ENCODE peak calls at places on chromosome 22, in five cellular contexts. V is spleen, I is GM12891, J is transverse colon, Y is stomach. D is an unnamed sample.

GRCh38 chr22:23182289-23183106 is 2.2 kb downstream of the BCR start:
- DNase-seq in V (no peak), I (no peak), J (no peak), Y (no peak), D (peak)

GRCh38 chr22:47797546-47797945 is 1035.1 kb downstream of the TBC1D22A start:
- DNase-seq in V (peak), I (no peak), J (no peak), Y (no peak), D (no peak)

GRCh38 chr22:17944205-17944725 is 80.1 kb downstream of the MICAL3 start:
- DNase-seq in V (no peak), I (no peak), J (no peak), Y (no peak), D (no peak)

GRCh38 chr22:43455861-43456260 is 44.0 kb downstream of the MPPED1 start:
- DNase-seq in V (no peak), I (no peak), J (no peak), Y (no peak), D (no peak)

GRCh38 chr22:49962751-49963646 is 2.4 kb downstream of the PIM3 start:
- DNase-seq in V (peak), I (no peak), J (peak), Y (peak), D (peak)

GRCh38 chr22:39534591-39535301 is 2.2 kb upstream of the RPS19BP1 start:
- DNase-seq in V (peak), I (peak), J (peak), Y (peak), D (peak)

GRCh38 chr22:39528080-39528661 is 4.4 kb downstream of the RPS19BP1 start:
- DNase-seq in V (peak), I (no peak), J (peak), Y (no peak), D (no peak)

GRCh38 chr22:28260619-28261018 is 341.6 kb upstream of the PITPNB start:
- DNase-seq in V (no peak), I (no peak), J (no peak), Y (no peak), D (no peak)

GRCh38 chr22:43276311-43276710 is 66.9 kb downstream of the SCUBE1 start:
- DNase-seq in V (no peak), I (no peak), J (no peak), Y (no peak), D (no peak)

GRCh38 chr22:42856179-42856864 is 751 bp downstream of the ARFGAP3 start:
- DNase-seq in V (peak), I (peak), J (peak), Y (peak), D (peak)

GRCh38 chr22:48712558-48712957 is 1115.1 kb downstream of the BRD1 start:
- DNase-seq in V (peak), I (no peak), J (no peak), Y (no peak), D (no peak)

GRCh38 chr22:29914165-29914564 is 31.2 kb downstream of the MTMR3 start:
- DNase-seq in V (no peak), I (no peak), J (no peak), Y (no peak), D (no peak)

GRCh38 chr22:47801541-47802245 is 1039.2 kb downstream of the TBC1D22A start:
- DNase-seq in V (peak), I (no peak), J (no peak), Y (no peak), D (no peak)

GRCh38 chr22:46622081-46622521 is 1.9 kb downstream of the GRAMD4 start:
- DNase-seq in V (no peak), I (no peak), J (no peak), Y (no peak), D (peak)

GRCh38 chr22:41909290-41910049 is 5.4 kb downstream of the SHISA8 start:
- DNase-seq in V (no peak), I (no peak), J (no peak), Y (no peak), D (no peak)

GRCh38 chr22:33409134-33409533 is 351.0 kb upstream of the SYN3 start:
- DNase-seq in V (no peak), I (no peak), J (no peak), Y (no peak), D (no peak)

GRCh38 chr22:29194269-29194668 is 11.4 kb upstream of the EMID1 start:
- DNase-seq in V (no peak), I (no peak), J (no peak), Y (no peak), D (no peak)

GRCh38 chr22:25357606-25358420 is 138.4 kb downstream of the CRYBB2 start:
- DNase-seq in V (peak), I (no peak), J (no peak), Y (no peak), D (no peak)

GRCh38 chr22:48717076-48717810 is 1110.4 kb downstream of the BRD1 start:
- DNase-seq in V (peak), I (no peak), J (no peak), Y (no peak), D (no peak)

GRCh38 chr22:50283821-50284220 is 13.6 kb upstream of the MAPK11 start:
- DNase-seq in V (no peak), I (no peak), J (no peak), Y (no peak), D (no peak)

GRCh38 chr22:49112661-49113626 is 714.7 kb downstream of the BRD1 start:
- DNase-seq in V (no peak), I (no peak), J (no peak), Y (no peak), D (no peak)

GRCh38 chr22:21759133-21759532 is 23.5 kb upstream of the YPEL1 start:
- DNase-seq in V (no peak), I (no peak), J (no peak), Y (no peak), D (no peak)
- TF ChIP-seq POLR2AphosphoS5 in V (no peak), I (no peak), J (no peak), Y (no peak), D (no peak)

DNA sequence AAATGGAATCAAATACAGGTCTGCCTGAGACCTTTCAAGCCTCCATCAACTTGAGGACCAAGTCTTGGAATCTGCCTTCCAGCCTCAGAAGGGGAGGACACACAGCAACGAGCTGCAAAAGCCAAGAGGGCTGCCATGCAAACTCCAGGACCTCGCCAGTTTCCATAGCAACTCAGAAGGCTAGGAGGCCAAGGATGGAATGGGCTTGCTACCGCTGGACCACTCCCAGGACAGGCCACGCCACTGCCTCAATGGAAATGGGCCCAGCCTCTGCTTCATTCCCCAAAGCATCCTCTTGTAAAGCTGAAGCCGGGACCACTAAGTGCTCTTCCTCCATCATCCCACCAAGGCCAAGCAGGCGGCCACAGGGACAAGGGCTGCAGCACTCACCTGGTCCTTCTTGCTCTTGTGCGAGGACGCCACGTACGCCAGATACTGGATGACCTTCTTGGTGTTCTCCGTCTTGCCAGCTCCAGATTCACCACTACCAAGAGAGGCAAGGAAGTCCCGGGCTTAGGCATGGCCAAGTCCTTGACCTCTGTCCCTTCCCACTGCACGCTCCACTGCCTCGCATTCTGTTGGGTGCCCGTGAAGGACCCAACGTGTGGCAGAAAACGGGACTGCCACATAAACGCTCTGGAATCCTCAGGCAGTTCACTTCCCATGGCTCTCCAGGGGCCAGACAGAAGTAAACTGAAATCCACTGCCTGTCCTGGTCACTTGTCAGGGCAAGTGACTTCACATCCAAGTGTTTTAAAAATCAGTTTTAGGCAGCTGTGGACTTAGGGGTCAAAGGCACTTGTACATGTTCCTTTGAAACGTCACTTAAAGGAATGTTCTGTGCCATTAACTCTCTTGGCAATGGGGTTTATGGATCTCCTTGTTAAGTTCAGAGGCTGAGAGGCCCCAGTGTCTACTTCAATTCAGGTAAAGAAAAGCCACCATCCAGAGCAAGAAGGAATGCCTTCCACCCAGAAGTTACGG is 61.3 kb downstream of the MYH9 start:
- DNase-seq in V (no peak), I (no peak), J (no peak), Y (no peak), D (no peak)
- TF ChIP-seq POLR2AphosphoS5 in V (peak), I (no peak), J (no peak), Y (no peak), D (no peak)

GRCh38 chr22:45441158-45441557 is 27.7 kb downstream of the RIBC2 start:
- DNase-seq in V (no peak), I (peak), J (peak), Y (peak), D (peak)
- TF ChIP-seq POLR2AphosphoS5 in V (no peak), I (no peak), J (no peak), Y (no peak), D (peak)

GRCh38 chr22:44615146-44615545 is 86.9 kb upstream of the PRR5 start:
- DNase-seq in V (no peak), I (no peak), J (no peak), Y (no peak), D (no peak)

GRCh38 chr22:44617828-44618227 is 84.2 kb upstream of the PRR5 start:
- DNase-seq in V (peak), I (no peak), J (no peak), Y (no peak), D (no peak)

GRCh38 chr22:44616882-44617655 is 84.9 kb upstream of the PRR5 start:
- DNase-seq in V (no peak), I (no peak), J (no peak), Y (no peak), D (no peak)

GRCh38 chr22:44616461-44616860 is 85.5 kb upstream of the PRR5 start:
- DNase-seq in V (no peak), I (no peak), J (no peak), Y (no peak), D (no peak)

DNA sequence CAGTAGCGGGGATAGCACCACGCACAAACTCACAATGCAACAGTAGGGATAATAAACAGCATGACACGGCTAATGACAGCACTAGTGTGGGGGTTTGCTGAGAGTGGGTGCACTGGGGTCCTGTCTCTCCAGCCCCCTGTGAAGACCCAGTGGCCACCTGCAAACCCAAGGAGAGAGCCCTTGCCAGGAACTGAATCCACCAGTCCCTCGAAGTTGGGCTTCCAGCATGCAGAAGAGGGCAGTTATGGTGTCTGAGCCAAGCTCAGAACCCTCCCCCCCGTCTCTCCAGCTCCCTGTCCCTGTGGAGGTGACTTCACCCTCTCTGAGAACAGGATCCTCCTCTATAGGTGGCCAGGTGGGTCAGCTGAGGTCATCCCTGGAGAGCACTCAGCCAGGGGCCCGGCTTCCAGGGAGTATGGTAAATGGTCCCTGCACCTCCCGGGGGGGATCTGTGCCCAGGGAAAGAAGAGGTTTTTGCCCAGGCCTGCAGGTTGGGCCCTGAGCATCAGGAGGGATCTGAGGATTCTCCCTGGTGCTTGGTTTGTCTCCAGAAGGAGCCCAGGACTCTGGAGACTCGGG is 86.3 kb upstream of the PRR5 start:
- DNase-seq in V (no peak), I (no peak), J (no peak), Y (no peak), D (no peak)
- TF ChIP-seq POLR2AphosphoS5 in V (no peak), I (no peak), J (no peak), Y (no peak), D (no peak)

DNA sequence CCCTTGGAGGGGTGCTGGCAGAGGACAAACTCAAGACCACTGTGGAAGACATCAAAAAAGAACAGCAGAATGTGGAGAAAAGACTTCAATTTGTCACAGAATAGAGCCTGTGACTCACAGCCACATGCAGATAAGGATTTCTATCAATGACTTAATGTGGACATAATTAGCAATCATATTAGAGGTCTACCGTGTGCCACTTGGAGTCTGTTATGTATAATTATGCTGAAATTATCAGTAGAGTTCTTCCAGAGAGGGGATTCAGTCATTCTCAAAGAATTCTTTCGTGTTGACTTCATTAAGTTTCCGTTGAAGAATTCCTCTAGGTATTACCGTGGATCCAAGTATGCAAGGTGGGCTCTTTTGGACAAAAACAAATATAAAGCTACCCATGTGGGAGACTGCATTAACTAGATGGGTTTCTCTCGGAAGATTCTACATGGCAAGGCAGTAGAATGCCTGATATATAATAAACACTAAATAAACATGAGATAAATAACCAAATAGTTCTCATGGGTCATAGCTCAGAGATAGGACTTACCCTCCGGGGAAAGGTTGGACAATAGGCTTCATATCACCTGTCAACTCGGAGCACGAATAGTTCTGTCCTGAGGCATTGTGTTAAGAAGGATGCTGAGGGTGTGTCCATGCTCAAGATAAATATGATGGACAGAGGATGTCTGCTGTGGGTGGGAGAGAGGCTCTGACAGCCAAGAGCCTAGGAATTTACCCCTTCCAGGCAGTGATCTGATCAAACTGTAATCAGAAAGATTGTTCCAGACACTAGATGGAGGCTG is 473.8 kb downstream of the MIAT start:
- DNase-seq in V (no peak), I (no peak), J (no peak), Y (no peak), D (no peak)
- TF ChIP-seq POLR2AphosphoS5 in V (no peak), I (no peak), J (no peak), Y (no peak), D (no peak)

GRCh38 chr22:30920407-30920806 is 48.2 kb downstream of the MORC2 start:
- DNase-seq in V (peak), I (peak), J (peak), Y (peak), D (peak)

GRCh38 chr22:30921108-30921507 is 47.5 kb downstream of the MORC2 start:
- DNase-seq in V (no peak), I (no peak), J (no peak), Y (no peak), D (no peak)

GRCh38 chr22:30923168-30923900 is 45.2 kb downstream of the MORC2 start:
- DNase-seq in V (no peak), I (no peak), J (no peak), Y (no peak), D (no peak)

GRCh38 chr22:30919973-30920372 is 48.6 kb downstream of the MORC2 start:
- DNase-seq in V (no peak), I (no peak), J (no peak), Y (no peak), D (no peak)

DNA sequence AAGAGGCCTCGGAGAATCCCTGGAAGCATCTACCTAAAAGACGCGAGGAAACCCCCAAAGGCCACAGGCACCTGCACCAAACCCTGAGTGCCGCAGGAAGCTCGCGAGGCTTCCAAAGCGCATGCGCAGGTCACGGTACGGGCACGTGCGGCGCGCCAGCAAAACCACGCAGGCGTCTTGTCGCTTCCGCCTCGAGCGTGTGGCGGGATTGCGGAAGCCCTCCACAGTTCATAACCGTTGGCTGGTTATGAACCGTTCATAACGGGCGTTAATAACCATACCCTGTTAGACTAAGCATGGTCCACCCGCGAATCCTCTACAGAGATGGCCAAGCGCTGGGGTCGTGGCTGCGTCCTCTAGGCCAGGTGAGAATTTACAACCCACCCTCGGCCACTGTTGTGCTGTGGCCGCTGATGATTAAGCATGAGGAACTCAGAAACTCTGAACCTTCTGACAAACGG is 46.4 kb downstream of the MORC2 start:
- DNase-seq in V (peak), I (peak), J (peak), Y (peak), D (peak)
- TF ChIP-seq POLR2AphosphoS5 in V (peak), I (peak), J (peak), Y (no peak), D (peak)

GRCh38 chr22:22156716-22157499 is 87.7 kb upstream of the VPREB1 start:
- DNase-seq in V (peak), I (peak), J (peak), Y (peak), D (peak)

GRCh38 chr22:22156348-22156715 is 88.3 kb upstream of the VPREB1 start:
- DNase-seq in V (no peak), I (no peak), J (no peak), Y (no peak), D (no peak)

GRCh38 chr22:22155607-22156006 is 89.0 kb upstream of the VPREB1 start:
- DNase-seq in V (no peak), I (no peak), J (no peak), Y (no peak), D (no peak)

GRCh38 chr22:22151308-22151707 is 93.3 kb upstream of the VPREB1 start:
- DNase-seq in V (no peak), I (no peak), J (no peak), Y (no peak), D (no peak)

DNA sequence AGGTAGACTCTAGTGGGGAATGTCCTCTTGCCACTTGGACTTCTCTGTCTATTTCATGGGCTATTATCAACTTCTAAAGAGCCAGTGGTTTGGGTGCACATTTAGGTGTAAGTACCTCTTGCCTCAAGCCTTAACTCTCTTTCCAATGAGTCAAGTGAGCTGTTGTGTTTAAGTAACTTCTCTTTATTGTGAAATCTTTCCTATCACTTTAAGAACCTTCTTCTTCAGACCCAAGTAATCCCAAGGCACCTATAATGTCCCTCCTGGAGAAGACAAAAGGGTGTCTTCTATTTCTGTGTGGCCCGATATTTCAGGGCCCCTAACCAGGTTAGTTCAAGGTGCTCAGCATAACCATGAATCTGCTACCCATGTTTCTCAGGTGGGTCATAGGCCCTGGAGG is 90.5 kb upstream of the VPREB1 start:
- DNase-seq in V (no peak), I (no peak), J (no peak), Y (no peak), D (no peak)
- TF ChIP-seq POLR2AphosphoS5 in V (no peak), I (no peak), J (no peak), Y (no peak), D (no peak)

GRCh38 chr22:37305873-37306272 is 23.6 kb downstream of the CYTH4 start:
- DNase-seq in V (no peak), I (no peak), J (no peak), Y (no peak), D (no peak)

GRCh38 chr22:37302617-37303555 is 20.6 kb downstream of the CYTH4 start:
- DNase-seq in V (no peak), I (no peak), J (no peak), Y (no peak), D (no peak)

GRCh38 chr22:37301144-37301820 is 19.0 kb downstream of the CYTH4 start:
- DNase-seq in V (no peak), I (no peak), J (no peak), Y (no peak), D (no peak)

GRCh38 chr22:37304595-37305343 is 22.5 kb downstream of the CYTH4 start:
- DNase-seq in V (no peak), I (no peak), J (no peak), Y (no peak), D (no peak)

DNA sequence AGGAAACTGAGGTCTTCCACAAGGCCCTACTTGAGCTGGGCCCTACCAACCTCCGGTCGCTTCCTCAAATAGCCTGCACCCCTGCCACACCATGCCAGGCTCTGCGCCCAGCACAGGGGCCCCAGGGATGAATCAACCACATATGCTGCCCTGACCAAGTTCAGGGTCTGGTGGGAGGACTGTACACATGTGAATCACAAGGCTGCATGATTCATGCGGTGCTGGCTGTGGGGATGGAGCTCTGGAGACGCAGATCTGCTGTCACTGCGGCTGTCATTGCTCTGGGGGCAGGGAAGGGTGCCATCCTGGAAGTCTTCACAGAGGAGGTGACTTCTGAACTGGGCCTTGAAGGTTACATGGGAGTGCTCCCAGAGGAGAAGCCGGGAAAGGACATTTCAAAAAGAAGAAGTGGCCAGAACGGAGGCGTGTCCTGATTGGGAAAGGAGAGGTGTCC is 21.5 kb downstream of the CYTH4 start:
- DNase-seq in V (no peak), I (no peak), J (no peak), Y (no peak), D (no peak)
- TF ChIP-seq POLR2AphosphoS5 in V (no peak), I (no peak), J (no peak), Y (no peak), D (no peak)

D was measured in prostate gland.